ENCODE peak calls at places on chromosome 19, in five cellular contexts. O, H, P, S and C are unnamed samples.

GRCh38 chr19:18846862-18847515 is 15.2 kb downstream of the UPF1 start:
- DNase-seq in O (peak; percentile 68), P (peak; percentile 54), S (no peak), H (no peak), C (peak; percentile 69)

GRCh38 chr19:47057328-47057727 is 8.9 kb upstream of the TMEM160 start:
- DNase-seq in P (no peak), S (no peak), O (no peak), H (no peak), C (peak; percentile 76)

GRCh38 chr19:6613711-6614110 is 22.8 kb upstream of the CD70 start:
- DNase-seq in H (no peak), S (no peak), P (no peak), O (no peak), C (no peak)

GRCh38 chr19:17886515-17886914 is 14.8 kb downstream of the SLC5A5 start:
- DNase-seq in H (peak; percentile 23), O (no peak), P (no peak), S (no peak), C (no peak)

GRCh38 chr19:5894704-5895349 is 8.8 kb downstream of the NDUFA11 start:
- DNase-seq in O (no peak), P (no peak), S (no peak), H (no peak), C (no peak)

GRCh38 chr19:4660181-4660791 is 9.9 kb downstream of the MYDGF start:
- DNase-seq in O (peak; percentile 39), H (no peak), P (peak; percentile 42), S (no peak), C (no peak)

GRCh38 chr19:4557186-4557970 is 2.1 kb downstream of the SEMA6B start:
- DNase-seq in O (no peak), H (no peak), P (no peak), S (peak; percentile 67), C (no peak)

GRCh38 chr19:16702123-16702522 is 17.5 kb upstream of the NWD1 start:
- DNase-seq in O (no peak), H (no peak), S (no peak), P (peak; percentile 10), C (peak; percentile 66)

GRCh38 chr19:32566246-32566830 is 14.7 kb upstream of the PDCD5 start:
- DNase-seq in P (no peak), H (no peak), S (no peak), O (no peak), C (peak; percentile 29)

GRCh38 chr19:54190942-54191670 is at the start of gene TSEN34:
- DNase-seq in S (peak; percentile 77), P (peak; percentile 71), H (no peak), O (no peak), C (peak; percentile 75)

GRCh38 chr19:49690656-49691242 is at the start of gene CPT1C:
- DNase-seq in H (no peak), O (no peak), S (no peak), P (no peak), C (peak; percentile 79)

GRCh38 chr19:39539165-39539518 is 819 bp downstream of the EID2 start:
- DNase-seq in S (peak; percentile 16), H (no peak), P (peak; percentile 52), O (peak; percentile 78), C (peak; percentile 54)

GRCh38 chr19:19385900-19386339 is 19.6 kb upstream of the GATAD2A start:
- DNase-seq in S (no peak), P (no peak), O (no peak), H (no peak), C (no peak)

GRCh38 chr19:38277969-38278680 is 13.8 kb downstream of the SPINT2 start:
- DNase-seq in O (no peak), H (no peak), S (no peak), P (no peak), C (peak; percentile 35)

GRCh38 chr19:17777840-17778620 is 16.9 kb upstream of the B3GNT3 start:
- DNase-seq in S (peak; percentile 93), H (no peak), O (peak; percentile 62), P (peak; percentile 40), C (peak; percentile 10)

GRCh38 chr19:53992211-53992610 is 774 bp downstream of the CACNG6 start:
- DNase-seq in O (no peak), S (no peak), H (no peak), P (no peak), C (no peak)

GRCh38 chr19:18607222-18608101 is 863 bp upstream of the CRLF1 start:
- DNase-seq in S (no peak), P (no peak), O (no peak), H (no peak), C (no peak)

GRCh38 chr19:17686027-17686511 is 2.1 kb downstream of the UNC13A start:
- DNase-seq in O (no peak), P (no peak), H (no peak), S (peak; percentile 53), C (no peak)

GRCh38 chr19:9793051-9793591 is 24.6 kb upstream of the ZNF846 start:
- DNase-seq in S (no peak), P (no peak), O (no peak), H (no peak), C (peak; percentile 32)

GRCh38 chr19:21269813-21270212 is 59.4 kb downstream of the ZNF708 start:
- DNase-seq in H (no peak), S (no peak), O (no peak), P (no peak), C (no peak)

GRCh38 chr19:21677696-21678418 is 89.5 kb downstream of the ZNF100 start:
- DNase-seq in S (no peak), H (no peak), P (no peak), O (no peak), C (no peak)

GRCh38 chr19:51166846-51167490 is 24.9 kb downstream of the SIGLEC7 start:
- DNase-seq in O (no peak), S (no peak), H (no peak), P (no peak), C (no peak)

GRCh38 chr19:16376649-16377048 is 52.0 kb downstream of the KLF2 start:
- DNase-seq in H (no peak), P (no peak), O (peak; percentile 33), S (peak; percentile 40), C (no peak)

GRCh38 chr19:10291554-10292205 is 1.9 kb downstream of the ICAM5 start:
- DNase-seq in H (no peak), O (no peak), S (peak; percentile 13), P (no peak), C (peak; percentile 10)

GRCh38 chr19:45464274-45464673 is 3.5 kb upstream of the FOSB start:
- DNase-seq in S (no peak), H (no peak), O (no peak), P (no peak), C (no peak)
- H3K4me1 ChIP-seq in S (peaks cover 27% of the 10 kb centered on the region), H (peaks cover 5% of the 10 kb centered on the region), O (peaks cover 20% of the 10 kb centered on the region), P (peaks cover 34% of the 10 kb centered on the region), C (peaks cover 2% of the 10 kb centered on the region)

DNA sequence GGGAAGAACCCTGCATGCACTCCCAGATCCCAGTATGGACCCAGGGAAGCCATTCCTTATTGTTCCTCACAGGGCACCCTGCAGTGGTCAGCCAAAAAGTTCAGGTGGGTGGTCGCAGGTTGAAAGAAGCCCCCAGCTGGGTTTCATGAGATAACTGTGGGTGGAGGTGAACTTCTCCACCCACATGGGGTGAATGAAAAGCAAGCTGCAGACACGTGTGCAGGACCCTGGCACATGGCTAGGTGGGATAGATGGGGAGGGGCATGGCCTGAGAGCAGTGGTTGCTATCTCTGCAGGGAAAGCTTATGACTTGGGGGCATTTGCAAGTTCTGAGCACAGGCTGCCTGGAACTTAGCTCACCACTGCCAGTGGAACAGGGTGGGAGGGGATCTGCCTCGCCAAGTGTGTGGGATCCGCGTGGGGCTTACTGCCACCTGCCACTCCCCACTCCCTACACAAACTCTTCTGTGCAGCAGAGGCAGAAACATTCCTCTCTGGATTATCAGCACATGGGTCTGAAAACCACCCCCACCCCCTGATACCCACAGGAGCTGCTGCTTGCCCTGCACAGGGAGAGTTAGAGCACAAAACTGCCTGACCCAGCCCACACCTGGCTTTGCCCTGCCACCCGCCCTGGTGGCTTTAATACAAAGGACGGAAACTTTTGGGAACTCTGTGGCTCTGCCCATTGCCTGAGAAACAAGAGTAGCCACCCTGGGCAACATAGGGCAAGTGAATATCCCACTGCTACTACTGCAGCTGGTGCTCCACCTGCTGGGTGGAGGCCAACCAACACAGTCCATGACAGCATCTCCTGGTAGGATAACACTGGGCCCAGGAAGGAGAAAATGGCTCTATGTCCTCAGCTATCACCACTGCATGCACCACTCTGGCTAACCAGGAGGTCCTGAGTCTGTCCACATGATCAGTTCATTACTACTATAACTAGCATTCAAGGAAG is 24.4 kb downstream of the PLA2G4C start:
- DNase-seq in P (no peak), H (no peak), O (no peak), S (no peak), C (no peak)
- TF ChIP-seq BHLHE40 in P (no peak), H (no peak), O (no peak), S (no peak), C (no peak)

GRCh38 chr19:8358948-8359347 is 5.0 kb upstream of the ANGPTL4 start:
- DNase-seq in O (no peak), P (no peak), S (no peak), H (no peak), C (no peak)

GRCh38 chr19:8366121-8366581 is 2.2 kb downstream of the ANGPTL4 start:
- DNase-seq in P (no peak), H (no peak), S (peak; percentile 15), O (no peak), C (no peak)

GRCh38 chr19:8360196-8360595 is 3.8 kb upstream of the ANGPTL4 start:
- DNase-seq in P (no peak), O (no peak), S (no peak), H (no peak), C (no peak)

GRCh38 chr19:8363803-8364771 is at the start of gene ANGPTL4:
- DNase-seq in S (peak; percentile 77), O (peak; percentile 69), H (no peak), P (no peak), C (peak; percentile 55)

GRCh38 chr19:8361921-8362793 is 1.8 kb upstream of the ANGPTL4 start:
- DNase-seq in H (no peak), S (no peak), P (peak; percentile 83), O (peak; percentile 76), C (peak; percentile 99)
- TF ChIP-seq RAD21 in H (no peak), S (no peak), P (no peak), O (no peak), C (no peak)

GRCh38 chr19:2039959-2040646 is 10.9 kb downstream of the MKNK2 start:
- DNase-seq in S (no peak), O (no peak), P (no peak), H (no peak), C (no peak)

GRCh38 chr19:2037676-2038255 is 13.3 kb downstream of the MKNK2 start:
- DNase-seq in H (no peak), S (peak; percentile 22), O (no peak), P (no peak), C (no peak)

GRCh38 chr19:2036424-2036823 is 14.6 kb downstream of the MKNK2 start:
- DNase-seq in H (no peak), P (no peak), S (no peak), O (no peak), C (no peak)

GRCh38 chr19:2039082-2039958 is 11.7 kb downstream of the MKNK2 start:
- DNase-seq in H (no peak), S (peak; percentile 31), O (no peak), P (no peak), C (no peak)

GRCh38 chr19:2038284-2039081 is 12.6 kb downstream of the MKNK2 start:
- DNase-seq in S (peak; percentile 43), O (no peak), P (no peak), H (no peak), C (no peak)
- H3K4me1 ChIP-seq in S (peaks cover 79% of the 10 kb centered on the region), O (peaks cover 37% of the 10 kb centered on the region), P (no peaks in the 10 kb centered on the region), H (peaks cover 30% of the 10 kb centered on the region), C (peaks cover 14% of the 10 kb centered on the region)